ENCODE peak calls at places on chromosomes 5 and 9, in six cellular contexts. One of them, this sample, is unnamed.

GRCh38 chr9:134360897-134361296 is 34.6 kb downstream of the RXRA start:
- DNase-seq in dorsolateral prefrontal cortex: no peak
- DNase-seq in cardiac muscle cell: peak; percentile 55
- DNase-seq in adrenal gland: peak; percentile 91
- DNase-seq in CD8-positive, alpha-beta T cell: no peak
- DNase-seq in upper lobe of right lung: no peak
- DNase-seq in this sample: no peak

GRCh38 chr5:104189909-104190308 is 627.3 kb upstream of the NUDT12 start:
- DNase-seq in dorsolateral prefrontal cortex: no peak
- DNase-seq in cardiac muscle cell: peak; percentile 70
- DNase-seq in adrenal gland: no peak
- DNase-seq in CD8-positive, alpha-beta T cell: no peak
- DNase-seq in upper lobe of right lung: no peak
- DNase-seq in this sample: no peak

GRCh38 chr5:178416919-178417318 is 173.3 kb downstream of the COL23A1 start:
- DNase-seq in cardiac muscle cell: peak; percentile 53
- DNase-seq in dorsolateral prefrontal cortex: peak; percentile 15
- DNase-seq in upper lobe of right lung: no peak
- DNase-seq in adrenal gland: no peak
- DNase-seq in CD8-positive, alpha-beta T cell: no peak
- DNase-seq in this sample: no peak

GRCh38 chr5:153222956-153223355 is 267.5 kb upstream of the GRIA1 start:
- DNase-seq in upper lobe of right lung: no peak
- DNase-seq in dorsolateral prefrontal cortex: no peak
- DNase-seq in adrenal gland: no peak
- DNase-seq in cardiac muscle cell: peak; percentile 44
- DNase-seq in CD8-positive, alpha-beta T cell: no peak
- DNase-seq in this sample: no peak

GRCh38 chr9:130172858-130173461 is 756 bp downstream of the NCS1 start:
- DNase-seq in CD8-positive, alpha-beta T cell: peak; percentile 33
- DNase-seq in cardiac muscle cell: peak; percentile 17
- DNase-seq in upper lobe of right lung: no peak
- DNase-seq in dorsolateral prefrontal cortex: no peak
- DNase-seq in adrenal gland: peak; percentile 71
- DNase-seq in this sample: no peak

GRCh38 chr9:108703414-108703813 is 152.4 kb downstream of the ACTL7B start:
- DNase-seq in dorsolateral prefrontal cortex: no peak
- DNase-seq in CD8-positive, alpha-beta T cell: no peak
- DNase-seq in cardiac muscle cell: no peak
- DNase-seq in adrenal gland: no peak
- DNase-seq in upper lobe of right lung: no peak
- DNase-seq in this sample: peak; percentile 6

GRCh38 chr9:117485176-117485575 is 70.3 kb upstream of the ASTN2 start:
- DNase-seq in upper lobe of right lung: no peak
- DNase-seq in dorsolateral prefrontal cortex: no peak
- DNase-seq in adrenal gland: no peak
- DNase-seq in cardiac muscle cell: no peak
- DNase-seq in CD8-positive, alpha-beta T cell: no peak
- DNase-seq in this sample: no peak

GRCh38 chr5:80346055-80346454 is 26.3 kb downstream of the SPZ1 start:
- DNase-seq in adrenal gland: peak; percentile 14
- DNase-seq in dorsolateral prefrontal cortex: no peak
- DNase-seq in cardiac muscle cell: peak; percentile 9
- DNase-seq in CD8-positive, alpha-beta T cell: peak; percentile 22
- DNase-seq in upper lobe of right lung: no peak
- DNase-seq in this sample: peak; percentile 39

GRCh38 chr5:169542811-169543210 is 40.8 kb upstream of the SPDL1 start:
- DNase-seq in cardiac muscle cell: no peak
- DNase-seq in adrenal gland: no peak
- DNase-seq in upper lobe of right lung: no peak
- DNase-seq in CD8-positive, alpha-beta T cell: no peak
- DNase-seq in dorsolateral prefrontal cortex: no peak
- DNase-seq in this sample: no peak

GRCh38 chr5:169417676-169418075 is 116.7 kb upstream of the SLIT3 start:
- DNase-seq in dorsolateral prefrontal cortex: no peak
- DNase-seq in upper lobe of right lung: no peak
- DNase-seq in CD8-positive, alpha-beta T cell: no peak
- DNase-seq in adrenal gland: no peak
- DNase-seq in cardiac muscle cell: no peak
- DNase-seq in this sample: no peak

GRCh38 chr5:116897291-116897690 is 322.7 kb upstream of the SEMA6A start:
- DNase-seq in cardiac muscle cell: no peak
- DNase-seq in upper lobe of right lung: no peak
- DNase-seq in adrenal gland: no peak
- DNase-seq in dorsolateral prefrontal cortex: no peak
- DNase-seq in CD8-positive, alpha-beta T cell: no peak
- DNase-seq in this sample: no peak

GRCh38 chr5:121982500-121983261 is 20.9 kb downstream of the SRFBP1 start:
- DNase-seq in CD8-positive, alpha-beta T cell: no peak
- DNase-seq in dorsolateral prefrontal cortex: no peak
- DNase-seq in cardiac muscle cell: no peak
- DNase-seq in adrenal gland: no peak
- DNase-seq in upper lobe of right lung: no peak
- DNase-seq in this sample: no peak

GRCh38 chr5:170149206-170149515 is 43.5 kb downstream of the FOXI1 start:
- DNase-seq in CD8-positive, alpha-beta T cell: no peak
- DNase-seq in adrenal gland: no peak
- DNase-seq in cardiac muscle cell: no peak
- DNase-seq in upper lobe of right lung: no peak
- DNase-seq in dorsolateral prefrontal cortex: no peak
- DNase-seq in this sample: no peak

GRCh38 chr5:64210866-64211265 is 45.2 kb downstream of the RNF180 start:
- DNase-seq in upper lobe of right lung: no peak
- DNase-seq in dorsolateral prefrontal cortex: no peak
- DNase-seq in CD8-positive, alpha-beta T cell: no peak
- DNase-seq in adrenal gland: peak; percentile 6
- DNase-seq in cardiac muscle cell: peak; percentile 87
- DNase-seq in this sample: no peak

GRCh38 chr9:125409637-125410521 is 148.3 kb downstream of the GAPVD1 start:
- DNase-seq in dorsolateral prefrontal cortex: peak; percentile 48
- DNase-seq in upper lobe of right lung: no peak
- DNase-seq in CD8-positive, alpha-beta T cell: peak; percentile 12
- DNase-seq in cardiac muscle cell: no peak
- DNase-seq in adrenal gland: peak; percentile 15
- DNase-seq in this sample: peak; percentile 81

GRCh38 chr9:80957806-80958205 is 731.5 kb downstream of the TLE1 start:
- DNase-seq in cardiac muscle cell: no peak
- DNase-seq in CD8-positive, alpha-beta T cell: no peak
- DNase-seq in adrenal gland: no peak
- DNase-seq in upper lobe of right lung: no peak
- DNase-seq in dorsolateral prefrontal cortex: no peak
- DNase-seq in this sample: no peak

GRCh38 chr9:131627326-131627845 is 82.1 kb downstream of the PRRT1B start:
- DNase-seq in cardiac muscle cell: peak; percentile 72
- DNase-seq in CD8-positive, alpha-beta T cell: no peak
- DNase-seq in upper lobe of right lung: peak; percentile 53
- DNase-seq in dorsolateral prefrontal cortex: no peak
- DNase-seq in adrenal gland: no peak
- DNase-seq in this sample: no peak

GRCh38 chr5:74257645-74258328 is 382.7 kb downstream of the ENC1 start:
- DNase-seq in cardiac muscle cell: peak; percentile 92
- DNase-seq in upper lobe of right lung: no peak
- DNase-seq in CD8-positive, alpha-beta T cell: no peak
- DNase-seq in dorsolateral prefrontal cortex: no peak
- DNase-seq in adrenal gland: peak; percentile 36
- DNase-seq in this sample: no peak

GRCh38 chr5:107170620-107171019 is 500.1 kb downstream of the EFNA5 start:
- DNase-seq in adrenal gland: no peak
- DNase-seq in upper lobe of right lung: no peak
- DNase-seq in dorsolateral prefrontal cortex: no peak
- DNase-seq in cardiac muscle cell: no peak
- DNase-seq in CD8-positive, alpha-beta T cell: no peak
- DNase-seq in this sample: no peak

GRCh38 chr5:82312373-82312856 is 34.3 kb upstream of the RPS23 start:
- DNase-seq in cardiac muscle cell: peak; percentile 91
- DNase-seq in adrenal gland: peak; percentile 74
- DNase-seq in dorsolateral prefrontal cortex: peak; percentile 72
- DNase-seq in upper lobe of right lung: no peak
- DNase-seq in CD8-positive, alpha-beta T cell: peak; percentile 20
- DNase-seq in this sample: peak; percentile 80

GRCh38 chr9:133760713-133761290 is 22.6 kb upstream of the SARDH start:
- DNase-seq in cardiac muscle cell: no peak
- DNase-seq in dorsolateral prefrontal cortex: peak; percentile 8
- DNase-seq in upper lobe of right lung: peak; percentile 34
- DNase-seq in CD8-positive, alpha-beta T cell: no peak
- DNase-seq in adrenal gland: no peak
- DNase-seq in this sample: peak; percentile 3

GRCh38 chr9:127763918-127764384 is 14.5 kb downstream of the SH2D3C start:
- DNase-seq in CD8-positive, alpha-beta T cell: peak; percentile 35
- DNase-seq in upper lobe of right lung: peak; percentile 79
- DNase-seq in cardiac muscle cell: peak; percentile 67
- DNase-seq in adrenal gland: peak; percentile 70
- DNase-seq in dorsolateral prefrontal cortex: peak; percentile 47
- DNase-seq in this sample: peak; percentile 41

GRCh38 chr5:177023247-177023703 is 779 bp downstream of the ZNF346 start:
- DNase-seq in cardiac muscle cell: peak; percentile 14
- DNase-seq in adrenal gland: no peak
- DNase-seq in dorsolateral prefrontal cortex: no peak
- DNase-seq in upper lobe of right lung: no peak
- DNase-seq in CD8-positive, alpha-beta T cell: no peak
- DNase-seq in this sample: no peak

DNA sequence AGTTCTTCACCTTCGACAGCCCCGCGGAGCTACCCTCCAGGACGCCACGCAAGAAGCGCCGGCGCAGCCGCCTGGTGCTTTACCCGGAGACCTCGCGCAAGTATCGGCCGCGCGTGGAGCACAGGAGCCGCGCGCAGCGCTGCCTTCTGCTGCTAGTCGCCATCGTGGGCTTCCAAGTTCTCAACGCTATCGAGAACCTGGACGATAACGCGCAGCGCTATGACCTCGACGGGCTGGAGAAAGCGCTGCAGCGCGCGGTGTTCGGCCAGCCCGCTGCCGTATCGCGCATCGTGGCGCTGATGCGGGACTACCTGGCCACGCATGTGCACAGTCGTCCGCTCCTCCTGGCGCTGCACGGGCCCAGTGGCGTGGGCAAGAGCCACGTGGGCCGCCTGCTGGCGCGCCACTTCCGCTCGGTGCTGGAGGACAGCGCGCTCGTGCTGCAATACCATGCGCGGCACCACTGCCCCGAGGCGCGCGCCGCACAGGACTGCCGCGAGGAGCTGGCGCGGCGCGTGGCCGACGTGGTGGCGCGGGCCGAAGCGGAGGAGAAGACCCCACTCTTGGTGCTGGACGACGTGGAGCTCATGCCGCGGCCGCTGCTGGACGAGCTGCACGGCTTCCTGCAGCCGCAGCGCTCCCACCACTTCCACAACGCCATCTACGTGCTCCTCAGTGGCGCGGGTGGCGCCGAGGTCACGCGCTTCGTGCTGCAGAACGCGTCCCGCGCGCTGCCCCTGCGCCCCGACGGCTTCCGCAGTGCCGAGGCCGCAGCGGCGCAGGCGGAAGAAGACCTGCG is 1.6 kb downstream of the TOR4A start:
- DNase-seq in adrenal gland: no peak
- DNase-seq in dorsolateral prefrontal cortex: no peak
- DNase-seq in CD8-positive, alpha-beta T cell: no peak
- DNase-seq in upper lobe of right lung: peak; percentile 66
- DNase-seq in cardiac muscle cell: no peak
- DNase-seq in this sample: no peak
- H3K4me3 ChIP-seq in adrenal gland: no peak overlapping the region
- H3K4me3 ChIP-seq in dorsolateral prefrontal cortex: no peak overlapping the region
- H3K4me3 ChIP-seq in CD8-positive, alpha-beta T cell: no peak overlapping the region
- H3K4me3 ChIP-seq in upper lobe of right lung: peak overlapping the region; percentile 77
- H3K4me3 ChIP-seq in cardiac muscle cell: no peak overlapping the region
- H3K4me3 ChIP-seq in this sample: no peak overlapping the region

DNA sequence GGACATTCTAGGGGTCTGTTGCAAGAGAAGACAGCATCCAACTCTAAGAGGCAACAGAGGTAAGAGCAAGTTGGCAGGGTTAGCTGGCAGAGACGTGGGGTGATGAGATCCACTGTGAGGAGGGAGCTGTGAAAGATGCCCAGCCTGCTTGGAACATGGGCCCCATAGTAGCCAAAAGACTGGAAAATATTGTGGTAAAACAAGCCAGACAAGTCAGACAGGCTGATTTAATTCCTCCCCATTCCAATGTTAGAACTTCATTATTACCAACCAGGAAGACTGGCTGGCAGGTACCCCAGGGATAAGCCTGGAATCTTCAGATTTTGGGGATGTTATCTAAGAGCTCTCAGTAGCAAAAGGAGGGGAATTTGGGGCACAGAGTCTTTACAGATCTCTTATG is 181.3 kb downstream of the SEC61B start:
- DNase-seq in CD8-positive, alpha-beta T cell: no peak
- DNase-seq in adrenal gland: no peak
- DNase-seq in cardiac muscle cell: no peak
- DNase-seq in upper lobe of right lung: no peak
- DNase-seq in dorsolateral prefrontal cortex: no peak
- DNase-seq in this sample: no peak
- H3K27me3 ChIP-seq in CD8-positive, alpha-beta T cell: no peaks in the 10 kb centered on the region
- H3K27me3 ChIP-seq in adrenal gland: no peaks in the 10 kb centered on the region
- H3K27me3 ChIP-seq in cardiac muscle cell: no peaks in the 10 kb centered on the region
- H3K27me3 ChIP-seq in upper lobe of right lung: no peaks in the 10 kb centered on the region
- H3K27me3 ChIP-seq in dorsolateral prefrontal cortex: no peaks in the 10 kb centered on the region
- H3K27me3 ChIP-seq in this sample: no peaks in the 10 kb centered on the region

DNA sequence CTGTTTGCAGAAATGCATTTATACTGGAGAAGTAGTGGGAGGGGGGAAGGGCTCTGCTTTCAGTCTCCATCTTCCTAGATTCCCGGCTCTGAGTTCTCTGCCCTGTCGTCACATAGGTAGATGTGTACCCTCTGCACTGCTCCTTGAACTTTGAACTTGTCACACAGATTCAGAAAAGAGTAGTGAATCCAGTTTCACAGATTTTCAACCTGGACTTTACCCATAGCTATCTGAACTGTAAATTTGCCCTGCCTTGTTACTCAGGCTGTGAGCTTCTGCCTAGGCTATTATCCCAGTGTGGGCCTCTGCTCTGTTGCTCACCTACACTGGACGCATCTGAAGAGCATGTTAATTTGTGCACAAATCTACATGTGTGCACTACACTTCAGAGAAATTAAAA is 12.8 kb upstream of the C9orf152 start:
- DNase-seq in CD8-positive, alpha-beta T cell: no peak
- DNase-seq in dorsolateral prefrontal cortex: no peak
- DNase-seq in cardiac muscle cell: no peak
- DNase-seq in upper lobe of right lung: no peak
- DNase-seq in adrenal gland: no peak
- DNase-seq in this sample: no peak
- H3K4me3 ChIP-seq in CD8-positive, alpha-beta T cell: no peak overlapping the region
- H3K4me3 ChIP-seq in dorsolateral prefrontal cortex: no peak overlapping the region
- H3K4me3 ChIP-seq in cardiac muscle cell: no peak overlapping the region
- H3K4me3 ChIP-seq in upper lobe of right lung: no peak overlapping the region
- H3K4me3 ChIP-seq in adrenal gland: no peak overlapping the region
- H3K4me3 ChIP-seq in this sample: no peak overlapping the region

DNA sequence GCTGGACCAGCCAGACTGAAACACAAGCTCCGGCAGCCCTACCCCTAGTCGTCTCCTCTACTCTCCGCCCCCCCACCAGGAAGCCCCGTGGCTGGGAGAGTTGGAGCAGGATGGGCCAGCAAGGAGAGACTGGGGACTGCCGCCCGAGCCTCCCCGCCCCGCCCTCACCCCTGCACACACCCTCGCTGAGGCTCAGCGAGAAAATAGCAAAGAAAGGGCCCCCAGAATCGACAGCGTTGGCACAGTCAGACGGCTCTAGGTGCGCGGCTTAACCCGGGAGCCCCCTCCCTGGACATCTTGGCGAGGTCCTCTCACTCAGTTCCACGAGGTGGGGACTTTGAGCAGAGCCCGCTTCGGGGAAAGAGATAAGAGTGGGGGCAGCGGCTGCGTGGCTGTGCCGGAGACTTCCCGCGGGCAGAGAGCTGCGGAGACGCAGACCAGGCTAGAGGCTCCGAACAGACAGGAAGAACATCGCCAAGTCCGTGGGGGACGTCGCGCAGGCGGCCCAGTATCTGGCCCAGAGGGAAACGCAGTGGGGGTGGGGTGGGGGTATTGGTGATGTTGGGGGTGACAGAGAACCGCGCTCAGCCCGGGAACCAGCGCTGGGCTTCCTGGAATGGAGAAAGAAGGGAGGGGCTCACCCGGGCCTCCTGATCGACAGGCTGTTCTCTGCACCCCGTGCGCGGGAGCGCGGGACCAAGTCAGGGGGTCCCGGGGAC is 995 bp downstream of the TRIM7 start:
- DNase-seq in cardiac muscle cell: no peak
- DNase-seq in dorsolateral prefrontal cortex: no peak
- DNase-seq in CD8-positive, alpha-beta T cell: no peak
- DNase-seq in upper lobe of right lung: no peak
- DNase-seq in adrenal gland: no peak
- DNase-seq in this sample: no peak
- H3K27me3 ChIP-seq in cardiac muscle cell: peaks cover 72% of the 10 kb centered on the region
- H3K27me3 ChIP-seq in dorsolateral prefrontal cortex: no peaks in the 10 kb centered on the region
- H3K27me3 ChIP-seq in CD8-positive, alpha-beta T cell: no peaks in the 10 kb centered on the region
- H3K27me3 ChIP-seq in upper lobe of right lung: no peaks in the 10 kb centered on the region
- H3K27me3 ChIP-seq in adrenal gland: no peaks in the 10 kb centered on the region
- H3K27me3 ChIP-seq in this sample: no peaks in the 10 kb centered on the region

This sample was measured in HAP-1.